ENCODE peak calls at places on chromosomes 1 and 21, in five cellular contexts. T is pons, I is amygdala, L is GM23248, B is A172. N is an unnamed sample.

GRCh38 chr1:190452272-190452848 is 25.3 kb downstream of the BRINP3 start:
- DNase-seq in L (no peak), B (no peak), T (no peak), I (no peak), N (no peak)

GRCh38 chr1:100502052-100502792 is 35.7 kb upstream of the GPR88 start:
- DNase-seq in T (no peak), I (no peak), B (no peak), L (peak), N (no peak)

GRCh38 chr1:116666747-116667576 is 571 bp downstream of the IGSF3 start:
- DNase-seq in T (no peak), B (no peak), L (peak), I (no peak), N (no peak)

GRCh38 chr1:107267489-107267888 is 126.7 kb downstream of the NTNG1 start:
- DNase-seq in B (no peak), L (no peak), T (no peak), I (no peak), N (no peak)

GRCh38 chr1:241531195-241532172 is 694 bp upstream of the KMO start:
- DNase-seq in I (no peak), T (peak), B (peak), L (peak), N (peak)

GRCh38 chr1:85406887-85407593 is 57.9 kb downstream of the DDAH1 start:
- DNase-seq in T (peak), I (peak), L (peak), B (peak), N (peak)

GRCh38 chr1:173148538-173148937 is 58.6 kb downstream of the TNFSF4 start:
- DNase-seq in L (no peak), I (no peak), B (no peak), T (no peak), N (no peak)

GRCh38 chr1:226109829-226110248 is 47.3 kb downstream of the H3-3A start:
- DNase-seq in T (peak), L (peak), I (peak), B (peak), N (peak)

GRCh38 chr1:214840366-214840765 is 237.4 kb downstream of the CENPF start:
- DNase-seq in T (no peak), B (no peak), L (peak), I (no peak), N (no peak)

GRCh38 chr1:159040206-159040605 is 30.5 kb downstream of the IFI16 start:
- DNase-seq in T (no peak), L (peak), B (peak), I (no peak), N (no peak)

GRCh38 chr1:20291621-20292020 is 946 bp downstream of the VWA5B1 start:
- DNase-seq in B (no peak), I (no peak), L (peak), T (no peak), N (no peak)

GRCh38 chr21:16913010-16913409 is 599.8 kb upstream of the CXADR start:
- DNase-seq in B (peak), L (peak), T (no peak), I (no peak), N (no peak)

GRCh38 chr1:119680193-119680592 is 31.5 kb upstream of the PHGDH start:
- DNase-seq in B (no peak), T (no peak), I (no peak), L (no peak), N (no peak)

GRCh38 chr1:146036241-146036989 is 14.9 kb upstream of the HJV start:
- DNase-seq in L (peak), T (peak), B (peak), I (no peak), N (peak)

GRCh38 chr1:20654104-20654690 is 7.0 kb downstream of the DDOST start:
- DNase-seq in T (no peak), I (peak), L (no peak), B (no peak), N (no peak)

GRCh38 chr1:19533626-19534025 is 48.3 kb upstream of the CAPZB start:
- DNase-seq in L (no peak), I (no peak), T (peak), B (no peak), N (no peak)

GRCh38 chr1:2240251-2241156 is 12.4 kb downstream of the SKI start:
- DNase-seq in T (peak), B (no peak), I (peak), L (peak), N (peak)

GRCh38 chr1:20166047-20166446 is 19.8 kb upstream of the UBXN10 start:
- DNase-seq in L (peak), I (peak), B (no peak), T (no peak), N (no peak)

GRCh38 chr1:191892716-191893115 is 265.5 kb upstream of the RGS18 start:
- DNase-seq in B (no peak), I (no peak), T (no peak), L (no peak), N (no peak)

GRCh38 chr1:202210969-202211368 is 17.4 kb downstream of the LGR6 start:
- DNase-seq in T (no peak), I (no peak), B (no peak), L (no peak), N (no peak)

GRCh38 chr1:47030170-47030805 is 6.8 kb downstream of the CYP4X1 start:
- DNase-seq in T (no peak), B (no peak), L (no peak), I (no peak), N (no peak)

GRCh38 chr1:81325404-81325803 is 475.3 kb upstream of the ADGRL2 start:
- DNase-seq in I (no peak), B (no peak), L (no peak), T (no peak), N (no peak)

GRCh38 chr1:36328713-36329112 is 5.3 kb upstream of the EVA1B start:
- DNase-seq in B (no peak), I (no peak), L (peak), T (no peak), N (no peak)

GRCh38 chr1:219347843-219348475 is 174.3 kb downstream of the LYPLAL1 start:
- DNase-seq in I (no peak), L (no peak), B (no peak), T (no peak), N (no peak)

GRCh38 chr1:79079770-79080169 is 73.2 kb upstream of the ADGRL4 start:
- DNase-seq in I (no peak), L (peak), T (peak), B (peak), N (no peak)

GRCh38 chr1:22729921-22730320 is 19.3 kb downstream of the EPHB2 start:
- DNase-seq in I (no peak), B (no peak), T (no peak), L (no peak), N (no peak)

GRCh38 chr1:205749826-205750682 is at the start of gene NUCKS1:
- DNase-seq in B (peak), L (peak), I (peak), T (peak), N (peak)

GRCh38 chr1:144101397-144102050 is 129.7 kb upstream of the FAM72C start:
- DNase-seq in L (peak), I (no peak), B (no peak), T (peak), N (peak)

GRCh38 chr1:171424494-171424893 is 60.8 kb upstream of the PRRC2C start:
- DNase-seq in L (no peak), B (no peak), T (no peak), I (no peak), N (no peak)

GRCh38 chr1:174809755-174810280 is 189.9 kb upstream of the CACYBP start:
- DNase-seq in L (no peak), T (no peak), B (no peak), I (no peak), N (no peak)

GRCh38 chr1:34500451-34500850 is 254.4 kb upstream of the GJB5 start:
- DNase-seq in I (no peak), T (no peak), B (no peak), L (peak), N (no peak)

GRCh38 chr1:15384301-15384901 is 25.3 kb upstream of the EFHD2 start:
- DNase-seq in T (peak), L (no peak), B (no peak), I (peak), N (peak)

GRCh38 chr1:183515002-183515689 is 42.8 kb downstream of the SMG7 start:
- DNase-seq in I (no peak), L (peak), B (peak), T (no peak), N (no peak)

GRCh38 chr1:2251363-2251762 is 23.2 kb downstream of the SKI start:
- DNase-seq in B (no peak), L (no peak), T (no peak), I (no peak), N (no peak)

GRCh38 chr1:32337855-32338636 is 2.0 kb upstream of the MARCKSL1 start:
- DNase-seq in I (peak), B (peak), L (no peak), T (peak), N (no peak)

GRCh38 chr1:98211271-98211840 is 290.5 kb upstream of the DPYD start:
- DNase-seq in T (no peak), L (no peak), I (no peak), B (no peak), N (no peak)

GRCh38 chr1:172969611-172970010 is 81.1 kb downstream of the TNFSF18 start:
- DNase-seq in L (peak), B (no peak), T (no peak), I (no peak), N (no peak)